ENCODE peak calls at places on chromosomes 3 and 15, in five cellular contexts. V is CD4-positive, CD25-positive, alpha-beta regulatory T cell; C is iPS-NIHi11; B is central memory CD8-positive, alpha-beta T cell; K is PC-3. W is an unnamed sample.

GRCh38 chr15:71191296-71191695 is 76.0 kb downstream of the THSD4 start:
- DNase-seq in V (no peak), C (no peak), B (no peak), K (no peak), W (no peak)

GRCh38 chr3:45528429-45528828 is 66.1 kb upstream of the LIMD1 start:
- DNase-seq in V (no peak), C (no peak), B (no peak), K (peak; percentile 45), W (no peak)

GRCh38 chr3:130905551-130905950 is 11.7 kb downstream of the ATP2C1 start:
- DNase-seq in V (no peak), C (no peak), B (no peak), K (peak; percentile 61), W (peak; percentile 29)

GRCh38 chr3:161444678-161445077 is 51.9 kb upstream of the OTOL1 start:
- DNase-seq in V (no peak), C (no peak), B (no peak), K (peak; percentile 30), W (no peak)

GRCh38 chr15:101455291-101455916 is 34.1 kb downstream of the PCSK6 start:
- DNase-seq in V (peak; percentile 30), C (no peak), B (no peak), K (no peak), W (no peak)

GRCh38 chr3:48445277-48445882 is 1.2 kb upstream of the ATRIP start:
- DNase-seq in V (no peak), C (no peak), B (no peak), K (peak; percentile 38), W (peak; percentile 25)

GRCh38 chr3:60366491-60366890 is 884.8 kb downstream of the FHIT start:
- DNase-seq in V (no peak), C (no peak), B (no peak), K (no peak), W (no peak)

GRCh38 chr3:23763040-23763477 is 42.7 kb upstream of the UBE2E1 start:
- DNase-seq in V (no peak), C (no peak), B (no peak), K (no peak), W (no peak)

GRCh38 chr3:184289426-184289938 is 9.6 kb upstream of the PSMD2 start:
- DNase-seq in V (peak; percentile 57), C (peak; percentile 83), B (peak; percentile 27), K (peak; percentile 71), W (peak; percentile 60)

GRCh38 chr15:89628791-89629715 is 26.2 kb downstream of the KIF7 start:
- DNase-seq in V (no peak), C (no peak), B (no peak), K (no peak), W (no peak)

GRCh38 chr3:56801597-56802410 is at the start of gene ARHGEF3:
- DNase-seq in V (peak; percentile 91), C (peak; percentile 93), B (peak; percentile 78), K (peak; percentile 88), W (peak; percentile 83)

GRCh38 chr3:22377421-22377820 is 626.4 kb upstream of the ZNF385D start:
- DNase-seq in V (no peak), C (no peak), B (no peak), K (peak; percentile 83), W (peak; percentile 58)

GRCh38 chr15:75578948-75579908 is at the start of gene PTPN9:
- DNase-seq in V (peak; percentile 79), C (peak; percentile 91), B (peak; percentile 33), K (peak; percentile 65), W (peak; percentile 81)

GRCh38 chr15:67803996-67804843 is 21.1 kb upstream of the SKOR1 start:
- DNase-seq in V (no peak), C (peak; percentile 78), B (no peak), K (no peak), W (no peak)

W was measured in kidney tubule cell.